ENCODE peak calls at places on chromosomes 13 and 19, in nine cellular contexts. I is HTR-8/SVneo; E is stimulated activated CD4-positive, alpha-beta T cell treated with anti-CD3 and anti-CD28 coated beads, Interleukin-4, amount 100 ng/mL, for 24 hours; A is HCEC 1CT; Y is CD4-positive, CD25-positive, alpha-beta regulatory T cell; W is NCI-H1092; J is stimulated activated naive CD4-positive, alpha-beta T cell; P is head of caudate nucleus; N is KBM-7. Z is an unnamed sample.

GRCh38 chr13:41061914-41062837 is 867 bp downstream of the WBP4 start:
- DNase-seq in I (peak), E (no peak), A (peak), Y (no peak), W (no peak), J (no peak), P (no peak), N (peak), Z (no peak)

GRCh38 chr13:71210861-71211260 is 656.1 kb downstream of the DACH1 start:
- DNase-seq in I (no peak), E (no peak), A (no peak), Y (no peak), W (no peak), J (no peak), P (no peak), N (no peak), Z (no peak)

GRCh38 chr13:91369432-91369831 is 21.9 kb downstream of the MIR17HG start:
- DNase-seq in I (no peak), E (peak), A (no peak), Y (no peak), W (no peak), J (no peak), P (no peak), N (no peak), Z (no peak)

GRCh38 chr13:50055454-50055853 is 40.2 kb downstream of the KCNRG start:
- DNase-seq in I (no peak), E (no peak), A (no peak), Y (no peak), W (no peak), J (no peak), P (no peak), N (no peak), Z (no peak)

GRCh38 chr13:21987793-21988192 is 316.9 kb downstream of the FGF9 start:
- DNase-seq in I (no peak), E (no peak), A (no peak), Y (no peak), W (no peak), J (no peak), P (no peak), N (peak), Z (no peak)

GRCh38 chr13:50577806-50578205 is 265.7 kb downstream of the DLEU7 start:
- DNase-seq in I (no peak), E (no peak), A (no peak), Y (no peak), W (no peak), J (no peak), P (no peak), N (no peak), Z (no peak)

GRCh38 chr19:3163230-3163886 is 15.2 kb upstream of the S1PR4 start:
- DNase-seq in I (peak), E (peak), A (peak), Y (peak), W (peak), J (peak), P (peak), N (peak), Z (no peak)

GRCh38 chr19:45110811-45111210 is 17.8 kb downstream of the PPP1R37 start:
- DNase-seq in I (no peak), E (no peak), A (no peak), Y (no peak), W (no peak), J (no peak), P (no peak), N (no peak), Z (no peak)

GRCh38 chr13:100131863-100132574 is 43.1 kb downstream of the PCCA start:
- DNase-seq in I (peak), E (peak), A (peak), Y (no peak), W (no peak), J (no peak), P (peak), N (peak), Z (peak)

GRCh38 chr19:15294591-15294990 is 37.7 kb downstream of the BRD4 start:
- DNase-seq in I (no peak), E (no peak), A (no peak), Y (no peak), W (no peak), J (no peak), P (no peak), N (no peak), Z (no peak)